ENCODE peak calls at places on chromosomes 11 and 22, in six cellular contexts. One of them, this sample, is unnamed.

GRCh38 chr11:32333335-32333991 is 101.9 kb downstream of the WT1 start:
- DNase-seq in GF-D8: no peak
- DNase-seq in T follicular helper cell: no peak
- DNase-seq in progenitor cell of endocrine pancreas: peak
- DNase-seq in neural crest cell: peak
- DNase-seq in glutamatergic neuron: peak
- DNase-seq in this sample: peak

GRCh38 chr11:2655834-2656622 is 43.8 kb downstream of the KCNQ1OT1 start:
- DNase-seq in neural crest cell: no peak
- DNase-seq in GF-D8: no peak
- DNase-seq in T follicular helper cell: no peak
- DNase-seq in progenitor cell of endocrine pancreas: no peak
- DNase-seq in glutamatergic neuron: no peak
- DNase-seq in this sample: peak

GRCh38 chr11:62974848-62975522 is 9.8 kb downstream of the SLC22A6 start:
- DNase-seq in T follicular helper cell: no peak
- DNase-seq in glutamatergic neuron: peak
- DNase-seq in progenitor cell of endocrine pancreas: no peak
- DNase-seq in neural crest cell: no peak
- DNase-seq in GF-D8: no peak
- DNase-seq in this sample: peak

GRCh38 chr22:45548991-45549736 is 46.5 kb downstream of the FBLN1 start:
- DNase-seq in neural crest cell: no peak
- DNase-seq in progenitor cell of endocrine pancreas: no peak
- DNase-seq in T follicular helper cell: no peak
- DNase-seq in GF-D8: no peak
- DNase-seq in glutamatergic neuron: no peak
- DNase-seq in this sample: peak

GRCh38 chr22:27790396-27791216 is 10.9 kb downstream of the MN1 start:
- DNase-seq in neural crest cell: no peak
- DNase-seq in glutamatergic neuron: no peak
- DNase-seq in progenitor cell of endocrine pancreas: no peak
- DNase-seq in GF-D8: no peak
- DNase-seq in T follicular helper cell: no peak
- DNase-seq in this sample: no peak

GRCh38 chr11:36300651-36301050 is 4.6 kb downstream of the PRR5L start:
- DNase-seq in progenitor cell of endocrine pancreas: no peak
- DNase-seq in T follicular helper cell: no peak
- DNase-seq in neural crest cell: no peak
- DNase-seq in glutamatergic neuron: no peak
- DNase-seq in GF-D8: no peak
- DNase-seq in this sample: no peak

GRCh38 chr22:20268350-20269012 is 363 bp upstream of the RTN4R start:
- DNase-seq in neural crest cell: peak
- DNase-seq in glutamatergic neuron: peak
- DNase-seq in T follicular helper cell: peak
- DNase-seq in GF-D8: no peak
- DNase-seq in progenitor cell of endocrine pancreas: peak
- DNase-seq in this sample: peak

GRCh38 chr11:17547051-17547577 is at the start of gene OTOG:
- DNase-seq in GF-D8: no peak
- DNase-seq in neural crest cell: no peak
- DNase-seq in glutamatergic neuron: no peak
- DNase-seq in progenitor cell of endocrine pancreas: no peak
- DNase-seq in T follicular helper cell: no peak
- DNase-seq in this sample: no peak

GRCh38 chr22:44172370-44173108 is 8.2 kb upstream of the PARVG start:
- DNase-seq in T follicular helper cell: no peak
- DNase-seq in GF-D8: peak
- DNase-seq in progenitor cell of endocrine pancreas: no peak
- DNase-seq in glutamatergic neuron: no peak
- DNase-seq in neural crest cell: no peak
- DNase-seq in this sample: no peak

GRCh38 chr11:67071420-67072284 is 15.0 kb downstream of the RHOD start:
- DNase-seq in progenitor cell of endocrine pancreas: peak
- DNase-seq in GF-D8: no peak
- DNase-seq in glutamatergic neuron: peak
- DNase-seq in neural crest cell: peak
- DNase-seq in T follicular helper cell: peak
- DNase-seq in this sample: peak

This sample was measured in A549.